ENCODE peak calls at places on chromosomes 12 and 14, in eight cellular contexts. I, D, B, S, H, L, Q and W are unnamed samples.

GRCh38 chr12:46483572-46484395 is 111.2 kb upstream of the SLC38A2 start:
- DNase-seq in Q (no peak), I (no peak), H (peak; percentile 81), D (peak; percentile 16), S (no peak), B (no peak), L (no peak), W (peak; percentile 49)

GRCh38 chr12:83097656-83098055 is 410.9 kb downstream of the TMTC2 start:
- DNase-seq in H (no peak), B (no peak), Q (no peak), S (no peak), I (no peak), D (no peak), L (no peak), W (no peak)

GRCh38 chr14:104604461-104605449 is at the start of gene TMEM179:
- DNase-seq in Q (no peak), S (no peak), B (peak; percentile 91), L (no peak), I (no peak), H (no peak), D (peak; percentile 16), W (peak; percentile 13)

GRCh38 chr12:33476058-33476457 is 36.4 kb upstream of the SYT10 start:
- DNase-seq in H (peak; percentile 0), L (no peak), S (no peak), B (no peak), Q (no peak), I (no peak), D (peak; percentile 62), W (peak; percentile 10)

GRCh38 chr12:122979001-122979907 is 1.2 kb upstream of the ARL6IP4 start:
- DNase-seq in L (no peak), D (no peak), Q (no peak), H (no peak), S (no peak), B (peak; percentile 59), I (no peak), W (no peak)

GRCh38 chr12:19223018-19223417 is 93.5 kb downstream of the PLEKHA5 start:
- DNase-seq in S (no peak), I (no peak), Q (peak; percentile 41), L (no peak), D (peak; percentile 46), H (no peak), B (no peak), W (peak; percentile 49)

GRCh38 chr12:26771861-26772260 is 61.1 kb downstream of the ITPR2 start:
- DNase-seq in H (no peak), Q (no peak), B (no peak), D (no peak), S (no peak), I (no peak), L (no peak), W (no peak)

GRCh38 chr14:95477411-95478089 is 38.9 kb downstream of the SYNE3 start:
- DNase-seq in L (no peak), I (no peak), Q (no peak), D (peak; percentile 11), H (no peak), B (no peak), S (no peak), W (no peak)

GRCh38 chr12:14970467-14970866 is 2.4 kb upstream of the PDE6H start:
- DNase-seq in B (no peak), H (no peak), D (no peak), L (no peak), Q (no peak), S (no peak), I (no peak), W (no peak)

DNA sequence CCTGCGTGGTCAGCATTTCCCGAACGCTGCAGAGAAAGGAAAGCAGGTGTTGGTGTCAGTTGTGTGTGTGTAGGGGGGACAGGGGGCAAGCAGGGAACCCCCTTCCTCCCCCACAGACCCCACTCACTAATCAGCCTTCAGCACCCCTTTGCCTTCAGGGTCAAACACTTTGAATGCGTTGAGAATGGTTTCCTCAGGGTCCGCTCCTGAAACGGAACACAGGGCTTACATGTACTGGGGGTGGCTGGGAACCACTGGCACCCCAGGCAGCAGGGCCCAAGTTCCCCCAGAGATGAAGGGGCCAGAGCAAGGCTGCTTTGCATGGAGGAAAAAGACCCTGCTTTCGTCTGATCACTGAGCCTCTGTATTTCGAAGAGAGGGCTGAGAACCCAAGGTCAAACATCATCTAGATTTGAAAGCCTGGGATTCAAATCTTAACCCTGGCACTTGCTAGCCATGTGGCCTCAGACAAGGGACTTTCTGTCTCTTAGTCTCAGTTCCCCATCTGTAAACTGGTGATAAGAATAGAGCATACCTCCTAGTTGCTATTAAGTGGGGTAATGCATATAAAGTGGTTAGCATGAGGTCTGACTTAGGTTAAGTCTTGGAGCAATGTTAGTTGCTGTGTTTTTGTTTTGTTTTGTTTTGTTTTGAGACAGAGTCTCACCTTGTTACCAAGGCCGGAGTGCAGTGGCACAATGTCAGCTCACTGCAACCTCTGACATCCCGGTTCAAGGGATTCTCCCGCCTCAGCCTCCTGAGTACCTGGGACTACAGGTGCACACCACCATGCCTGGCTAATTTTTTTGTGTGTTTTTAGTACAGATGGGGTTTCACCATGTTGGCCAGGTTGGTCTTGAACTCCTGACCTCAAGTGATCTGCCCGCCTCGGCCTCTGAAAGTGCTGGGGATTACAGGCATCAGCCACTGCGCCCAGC is 7.0 kb downstream of the MYL2 start:
- DNase-seq in S (no peak), H (no peak), I (no peak), D (no peak), L (no peak), Q (no peak), B (no peak), W (no peak)
- H3K4me3 ChIP-seq in S (no peak overlapping the region), H (no peak overlapping the region), I (no peak overlapping the region), D (no peak overlapping the region), L (no peak overlapping the region), Q (no peak overlapping the region), B (no peak overlapping the region), W (no peak overlapping the region)

DNA sequence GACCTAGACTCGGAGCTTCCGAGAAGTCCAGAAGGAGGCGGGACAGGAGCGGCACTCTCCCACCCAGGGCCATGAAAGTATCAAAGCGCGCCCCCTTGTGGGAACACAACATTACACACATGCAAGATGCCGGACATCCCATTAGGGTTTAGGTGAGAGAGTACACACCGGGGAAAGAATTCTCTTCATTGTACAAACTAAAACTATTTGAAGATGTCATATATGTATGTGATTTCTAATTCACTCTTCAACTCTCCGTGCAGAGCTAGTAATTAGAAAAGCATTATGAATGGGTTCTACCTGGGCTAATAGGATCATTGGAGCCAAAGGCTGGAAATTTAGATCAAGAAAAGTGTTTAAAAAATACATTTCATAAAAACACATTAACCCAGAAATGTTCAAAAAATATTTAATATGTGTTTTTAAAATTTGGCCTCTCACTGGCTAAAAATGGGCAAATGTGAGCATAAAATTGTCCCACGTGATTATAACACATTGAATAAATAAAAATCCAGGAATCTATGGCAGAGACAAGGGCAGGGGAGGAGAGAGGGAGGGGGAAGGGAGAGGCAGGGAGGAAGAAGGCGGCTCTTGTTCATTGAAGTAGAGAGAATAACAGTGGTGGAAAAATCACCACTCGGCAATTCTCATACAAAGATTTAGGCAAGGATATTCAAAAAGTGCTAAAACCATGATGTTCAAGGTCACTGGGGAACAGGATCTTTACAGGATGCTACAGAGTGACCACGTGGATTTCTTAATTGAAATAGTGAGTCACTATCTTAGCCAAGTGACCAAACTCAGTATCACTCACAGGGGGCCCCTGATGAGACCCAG is 38.9 kb downstream of the FBXO21 start:
- DNase-seq in H (peak; percentile 61), Q (peak; percentile 75), I (peak; percentile 51), L (peak; percentile 52), S (no peak), D (peak; percentile 34), B (peak; percentile 98), W (peak; percentile 57)
- TF ChIP-seq CTCF in H (peak; percentile 56), Q (peak; percentile 87), I (peak; percentile 38), L (peak; percentile 70), S (peak; percentile 63), D (peak; percentile 78), B (peak; percentile 90), W (peak; percentile 58)

GRCh38 chr12:62817556-62818271 is 117.2 kb downstream of the PPM1H start:
- DNase-seq in Q (no peak), I (no peak), S (no peak), B (peak; percentile 75), D (no peak), H (peak; percentile 48), L (peak; percentile 87), W (peak; percentile 10)
- H3K4me3 ChIP-seq in Q (no peak overlapping the region), I (no peak overlapping the region), S (no peak overlapping the region), B (peak overlapping the region; percentile 22), D (no peak overlapping the region), H (peak overlapping the region; percentile 19), L (peak overlapping the region; percentile 13), W (no peak overlapping the region)

GRCh38 chr12:104498211-104498801 is 41.6 kb downstream of the CHST11 start:
- DNase-seq in Q (no peak), H (no peak), I (no peak), L (no peak), D (no peak), S (peak; percentile 41), B (no peak), W (no peak)

GRCh38 chr12:104501115-104501514 is 44.4 kb downstream of the CHST11 start:
- DNase-seq in L (no peak), B (no peak), D (no peak), H (no peak), Q (no peak), S (no peak), I (no peak), W (no peak)

GRCh38 chr12:104499207-104499606 is 42.5 kb downstream of the CHST11 start:
- DNase-seq in I (no peak), D (no peak), H (no peak), S (no peak), B (no peak), L (no peak), Q (no peak), W (no peak)

GRCh38 chr12:104501641-104502040 is 44.9 kb downstream of the CHST11 start:
- DNase-seq in Q (no peak), D (no peak), S (no peak), L (no peak), B (no peak), I (no peak), H (no peak), W (no peak)

GRCh38 chr12:104499668-104500328 is 43.0 kb downstream of the CHST11 start:
- DNase-seq in L (no peak), D (no peak), I (no peak), H (no peak), B (no peak), S (no peak), Q (no peak), W (no peak)
- TF ChIP-seq CTCF in L (no peak), D (no peak), I (no peak), H (no peak), B (no peak), S (no peak), Q (no peak), W (no peak)

GRCh38 chr12:74245458-74245857 is 292.2 kb upstream of the ATXN7L3B start:
- DNase-seq in D (no peak), H (no peak), Q (no peak), I (no peak), L (no peak), B (no peak), S (no peak), W (no peak)
- H3K4me3 ChIP-seq in D (no peak overlapping the region), H (no peak overlapping the region), Q (no peak overlapping the region), I (no peak overlapping the region), L (no peak overlapping the region), B (no peak overlapping the region), S (no peak overlapping the region), W (no peak overlapping the region)